ENCODE peak calls at places on chromosomes 3 and 15, in seven cellular contexts. One of them, this sample, is unnamed.

GRCh38 chr3:151926956-151927355 is 53.5 kb downstream of the SUCNR1 start:
- DNase-seq in midbrain: no peak
- DNase-seq in ovary: no peak
- DNase-seq in HTR-8/SVneo: no peak
- DNase-seq in tibial nerve: no peak
- DNase-seq in stimulated activated CD4-positive, alpha-beta T cell treated with anti-CD3 and anti-CD28 coated beads, TNF-alpha, amount 100 ng/mL, for 4 hours: no peak
- DNase-seq in T-helper 2 cell: no peak
- DNase-seq in this sample: peak

GRCh38 chr3:70519913-70520659 is 207.6 kb upstream of the MDFIC2 start:
- DNase-seq in midbrain: no peak
- DNase-seq in ovary: no peak
- DNase-seq in HTR-8/SVneo: no peak
- DNase-seq in tibial nerve: no peak
- DNase-seq in stimulated activated CD4-positive, alpha-beta T cell treated with anti-CD3 and anti-CD28 coated beads, TNF-alpha, amount 100 ng/mL, for 4 hours: no peak
- DNase-seq in T-helper 2 cell: no peak
- DNase-seq in this sample: no peak

GRCh38 chr3:128344046-128344368 is 122.7 kb downstream of the DNAJB8 start:
- DNase-seq in midbrain: no peak
- DNase-seq in ovary: no peak
- DNase-seq in HTR-8/SVneo: no peak
- DNase-seq in tibial nerve: no peak
- DNase-seq in stimulated activated CD4-positive, alpha-beta T cell treated with anti-CD3 and anti-CD28 coated beads, TNF-alpha, amount 100 ng/mL, for 4 hours: no peak
- DNase-seq in T-helper 2 cell: no peak
- DNase-seq in this sample: no peak

GRCh38 chr3:38458796-38459498 is 5.3 kb downstream of the ACVR2B start:
- DNase-seq in midbrain: no peak
- DNase-seq in ovary: peak
- DNase-seq in HTR-8/SVneo: peak
- DNase-seq in tibial nerve: no peak
- DNase-seq in stimulated activated CD4-positive, alpha-beta T cell treated with anti-CD3 and anti-CD28 coated beads, TNF-alpha, amount 100 ng/mL, for 4 hours: no peak
- DNase-seq in T-helper 2 cell: no peak
- DNase-seq in this sample: no peak

GRCh38 chr15:61459785-61460707 is 230.9 kb upstream of the RORA start:
- DNase-seq in midbrain: no peak
- DNase-seq in ovary: no peak
- DNase-seq in HTR-8/SVneo: no peak
- DNase-seq in tibial nerve: no peak
- DNase-seq in stimulated activated CD4-positive, alpha-beta T cell treated with anti-CD3 and anti-CD28 coated beads, TNF-alpha, amount 100 ng/mL, for 4 hours: no peak
- DNase-seq in T-helper 2 cell: no peak
- DNase-seq in this sample: peak

GRCh38 chr15:33618300-33618699 is 307.5 kb downstream of the RYR3 start:
- DNase-seq in midbrain: peak
- DNase-seq in ovary: no peak
- DNase-seq in HTR-8/SVneo: no peak
- DNase-seq in tibial nerve: no peak
- DNase-seq in stimulated activated CD4-positive, alpha-beta T cell treated with anti-CD3 and anti-CD28 coated beads, TNF-alpha, amount 100 ng/mL, for 4 hours: no peak
- DNase-seq in T-helper 2 cell: no peak
- DNase-seq in this sample: no peak

GRCh38 chr3:10981961-10982360 is 10.6 kb upstream of the SLC6A1 start:
- DNase-seq in midbrain: no peak
- DNase-seq in ovary: no peak
- DNase-seq in HTR-8/SVneo: no peak
- DNase-seq in tibial nerve: no peak
- DNase-seq in stimulated activated CD4-positive, alpha-beta T cell treated with anti-CD3 and anti-CD28 coated beads, TNF-alpha, amount 100 ng/mL, for 4 hours: no peak
- DNase-seq in T-helper 2 cell: no peak
- DNase-seq in this sample: no peak

GRCh38 chr15:99224815-99225214 is 24.6 kb downstream of the TTC23 start:
- DNase-seq in midbrain: no peak
- DNase-seq in ovary: no peak
- DNase-seq in HTR-8/SVneo: no peak
- DNase-seq in tibial nerve: no peak
- DNase-seq in stimulated activated CD4-positive, alpha-beta T cell treated with anti-CD3 and anti-CD28 coated beads, TNF-alpha, amount 100 ng/mL, for 4 hours: no peak
- DNase-seq in T-helper 2 cell: no peak
- DNase-seq in this sample: no peak

GRCh38 chr3:64918989-64919388 is 231.2 kb upstream of the ADAMTS9 start:
- DNase-seq in midbrain: no peak
- DNase-seq in ovary: no peak
- DNase-seq in HTR-8/SVneo: no peak
- DNase-seq in tibial nerve: no peak
- DNase-seq in stimulated activated CD4-positive, alpha-beta T cell treated with anti-CD3 and anti-CD28 coated beads, TNF-alpha, amount 100 ng/mL, for 4 hours: no peak
- DNase-seq in T-helper 2 cell: no peak
- DNase-seq in this sample: no peak

GRCh38 chr3:141578197-141578596 is 91.4 kb downstream of the RASA2 start:
- DNase-seq in midbrain: no peak
- DNase-seq in ovary: no peak
- DNase-seq in HTR-8/SVneo: no peak
- DNase-seq in tibial nerve: no peak
- DNase-seq in stimulated activated CD4-positive, alpha-beta T cell treated with anti-CD3 and anti-CD28 coated beads, TNF-alpha, amount 100 ng/mL, for 4 hours: no peak
- DNase-seq in T-helper 2 cell: no peak
- DNase-seq in this sample: peak

GRCh38 chr15:74870496-74871213 is 2.5 kb downstream of the SCAMP2 start:
- DNase-seq in midbrain: no peak
- DNase-seq in ovary: no peak
- DNase-seq in HTR-8/SVneo: no peak
- DNase-seq in tibial nerve: no peak
- DNase-seq in stimulated activated CD4-positive, alpha-beta T cell treated with anti-CD3 and anti-CD28 coated beads, TNF-alpha, amount 100 ng/mL, for 4 hours: no peak
- DNase-seq in T-helper 2 cell: no peak
- DNase-seq in this sample: no peak

GRCh38 chr15:65416845-65417416 is 5.8 kb downstream of the IGDCC4 start:
- DNase-seq in midbrain: peak
- DNase-seq in ovary: peak
- DNase-seq in HTR-8/SVneo: no peak
- DNase-seq in tibial nerve: no peak
- DNase-seq in stimulated activated CD4-positive, alpha-beta T cell treated with anti-CD3 and anti-CD28 coated beads, TNF-alpha, amount 100 ng/mL, for 4 hours: no peak
- DNase-seq in T-helper 2 cell: no peak
- DNase-seq in this sample: no peak

GRCh38 chr3:31132132-31132769 is 237.8 kb upstream of the GADL1 start:
- DNase-seq in midbrain: no peak
- DNase-seq in ovary: no peak
- DNase-seq in HTR-8/SVneo: peak
- DNase-seq in tibial nerve: no peak
- DNase-seq in stimulated activated CD4-positive, alpha-beta T cell treated with anti-CD3 and anti-CD28 coated beads, TNF-alpha, amount 100 ng/mL, for 4 hours: no peak
- DNase-seq in T-helper 2 cell: no peak
- DNase-seq in this sample: peak

GRCh38 chr3:57856675-57857074 is 100.6 kb downstream of the SLMAP start:
- DNase-seq in midbrain: no peak
- DNase-seq in ovary: no peak
- DNase-seq in HTR-8/SVneo: no peak
- DNase-seq in tibial nerve: no peak
- DNase-seq in stimulated activated CD4-positive, alpha-beta T cell treated with anti-CD3 and anti-CD28 coated beads, TNF-alpha, amount 100 ng/mL, for 4 hours: no peak
- DNase-seq in T-helper 2 cell: no peak
- DNase-seq in this sample: no peak

GRCh38 chr3:117404756-117405155 is 695.2 kb downstream of the TUSC7 start:
- DNase-seq in midbrain: no peak
- DNase-seq in ovary: no peak
- DNase-seq in HTR-8/SVneo: no peak
- DNase-seq in tibial nerve: no peak
- DNase-seq in stimulated activated CD4-positive, alpha-beta T cell treated with anti-CD3 and anti-CD28 coated beads, TNF-alpha, amount 100 ng/mL, for 4 hours: no peak
- DNase-seq in T-helper 2 cell: no peak
- DNase-seq in this sample: no peak

GRCh38 chr15:31177936-31178335 is 76.4 kb upstream of the TRPM1 start:
- DNase-seq in midbrain: no peak
- DNase-seq in ovary: no peak
- DNase-seq in HTR-8/SVneo: no peak
- DNase-seq in tibial nerve: no peak
- DNase-seq in stimulated activated CD4-positive, alpha-beta T cell treated with anti-CD3 and anti-CD28 coated beads, TNF-alpha, amount 100 ng/mL, for 4 hours: no peak
- DNase-seq in T-helper 2 cell: no peak
- DNase-seq in this sample: no peak

GRCh38 chr3:97937205-97937604 is 35.0 kb downstream of the RIOX2 start:
- DNase-seq in midbrain: no peak
- DNase-seq in ovary: no peak
- DNase-seq in HTR-8/SVneo: no peak
- DNase-seq in tibial nerve: no peak
- DNase-seq in stimulated activated CD4-positive, alpha-beta T cell treated with anti-CD3 and anti-CD28 coated beads, TNF-alpha, amount 100 ng/mL, for 4 hours: no peak
- DNase-seq in T-helper 2 cell: no peak
- DNase-seq in this sample: no peak

GRCh38 chr3:45943207-45943846 is at the start of gene CXCR6:
- DNase-seq in midbrain: no peak
- DNase-seq in ovary: no peak
- DNase-seq in HTR-8/SVneo: no peak
- DNase-seq in tibial nerve: no peak
- DNase-seq in stimulated activated CD4-positive, alpha-beta T cell treated with anti-CD3 and anti-CD28 coated beads, TNF-alpha, amount 100 ng/mL, for 4 hours: no peak
- DNase-seq in T-helper 2 cell: peak
- DNase-seq in this sample: no peak

GRCh38 chr3:42996633-42997075 is 17.5 kb downstream of the GASK1A start:
- DNase-seq in midbrain: peak
- DNase-seq in ovary: no peak
- DNase-seq in HTR-8/SVneo: no peak
- DNase-seq in tibial nerve: no peak
- DNase-seq in stimulated activated CD4-positive, alpha-beta T cell treated with anti-CD3 and anti-CD28 coated beads, TNF-alpha, amount 100 ng/mL, for 4 hours: no peak
- DNase-seq in T-helper 2 cell: no peak
- DNase-seq in this sample: no peak

GRCh38 chr15:41879321-41879845 is 14.5 kb downstream of the SPTBN5 start:
- DNase-seq in midbrain: no peak
- DNase-seq in ovary: no peak
- DNase-seq in HTR-8/SVneo: no peak
- DNase-seq in tibial nerve: no peak
- DNase-seq in stimulated activated CD4-positive, alpha-beta T cell treated with anti-CD3 and anti-CD28 coated beads, TNF-alpha, amount 100 ng/mL, for 4 hours: no peak
- DNase-seq in T-helper 2 cell: no peak
- DNase-seq in this sample: no peak

GRCh38 chr15:39874890-39875549 is 45.0 kb downstream of the GPR176 start:
- DNase-seq in midbrain: peak
- DNase-seq in ovary: no peak
- DNase-seq in HTR-8/SVneo: peak
- DNase-seq in tibial nerve: no peak
- DNase-seq in stimulated activated CD4-positive, alpha-beta T cell treated with anti-CD3 and anti-CD28 coated beads, TNF-alpha, amount 100 ng/mL, for 4 hours: no peak
- DNase-seq in T-helper 2 cell: no peak
- DNase-seq in this sample: no peak

GRCh38 chr3:135057996-135058395 is 262.9 kb downstream of the EPHB1 start:
- DNase-seq in midbrain: no peak
- DNase-seq in ovary: no peak
- DNase-seq in HTR-8/SVneo: no peak
- DNase-seq in tibial nerve: no peak
- DNase-seq in stimulated activated CD4-positive, alpha-beta T cell treated with anti-CD3 and anti-CD28 coated beads, TNF-alpha, amount 100 ng/mL, for 4 hours: no peak
- DNase-seq in T-helper 2 cell: no peak
- DNase-seq in this sample: no peak

GRCh38 chr3:144968951-144969350 is 997.3 kb downstream of the DIPK2A start:
- DNase-seq in midbrain: no peak
- DNase-seq in ovary: no peak
- DNase-seq in HTR-8/SVneo: no peak
- DNase-seq in tibial nerve: no peak
- DNase-seq in stimulated activated CD4-positive, alpha-beta T cell treated with anti-CD3 and anti-CD28 coated beads, TNF-alpha, amount 100 ng/mL, for 4 hours: no peak
- DNase-seq in T-helper 2 cell: no peak
- DNase-seq in this sample: no peak

GRCh38 chr3:180059351-180059750 is 22.6 kb upstream of the PEX5L start:
- DNase-seq in midbrain: no peak
- DNase-seq in ovary: no peak
- DNase-seq in HTR-8/SVneo: no peak
- DNase-seq in tibial nerve: no peak
- DNase-seq in stimulated activated CD4-positive, alpha-beta T cell treated with anti-CD3 and anti-CD28 coated beads, TNF-alpha, amount 100 ng/mL, for 4 hours: no peak
- DNase-seq in T-helper 2 cell: no peak
- DNase-seq in this sample: no peak

GRCh38 chr3:98690876-98691275 is 72.3 kb upstream of the ST3GAL6 start:
- DNase-seq in midbrain: no peak
- DNase-seq in ovary: no peak
- DNase-seq in HTR-8/SVneo: no peak
- DNase-seq in tibial nerve: no peak
- DNase-seq in stimulated activated CD4-positive, alpha-beta T cell treated with anti-CD3 and anti-CD28 coated beads, TNF-alpha, amount 100 ng/mL, for 4 hours: no peak
- DNase-seq in T-helper 2 cell: no peak
- DNase-seq in this sample: no peak

GRCh38 chr3:104437131-104437750 is 929.5 kb upstream of the ALCAM start:
- DNase-seq in midbrain: peak
- DNase-seq in ovary: no peak
- DNase-seq in HTR-8/SVneo: peak
- DNase-seq in tibial nerve: no peak
- DNase-seq in stimulated activated CD4-positive, alpha-beta T cell treated with anti-CD3 and anti-CD28 coated beads, TNF-alpha, amount 100 ng/mL, for 4 hours: no peak
- DNase-seq in T-helper 2 cell: no peak
- DNase-seq in this sample: peak

GRCh38 chr15:91302588-91303439 is 202.8 kb downstream of the SV2B start:
- DNase-seq in midbrain: peak
- DNase-seq in ovary: peak
- DNase-seq in HTR-8/SVneo: peak
- DNase-seq in tibial nerve: no peak
- DNase-seq in stimulated activated CD4-positive, alpha-beta T cell treated with anti-CD3 and anti-CD28 coated beads, TNF-alpha, amount 100 ng/mL, for 4 hours: no peak
- DNase-seq in T-helper 2 cell: no peak
- DNase-seq in this sample: peak

GRCh38 chr3:16412192-16412808 is 101.2 kb downstream of the RFTN1 start:
- DNase-seq in midbrain: no peak
- DNase-seq in ovary: no peak
- DNase-seq in HTR-8/SVneo: no peak
- DNase-seq in tibial nerve: no peak
- DNase-seq in stimulated activated CD4-positive, alpha-beta T cell treated with anti-CD3 and anti-CD28 coated beads, TNF-alpha, amount 100 ng/mL, for 4 hours: no peak
- DNase-seq in T-helper 2 cell: no peak
- DNase-seq in this sample: no peak

GRCh38 chr3:66532160-66532587 is 31.4 kb upstream of the LRIG1 start:
- DNase-seq in midbrain: no peak
- DNase-seq in ovary: no peak
- DNase-seq in HTR-8/SVneo: no peak
- DNase-seq in tibial nerve: no peak
- DNase-seq in stimulated activated CD4-positive, alpha-beta T cell treated with anti-CD3 and anti-CD28 coated beads, TNF-alpha, amount 100 ng/mL, for 4 hours: no peak
- DNase-seq in T-helper 2 cell: no peak
- DNase-seq in this sample: no peak

GRCh38 chr3:30310251-30310954 is 296.0 kb upstream of the TGFBR2 start:
- DNase-seq in midbrain: no peak
- DNase-seq in ovary: no peak
- DNase-seq in HTR-8/SVneo: no peak
- DNase-seq in tibial nerve: no peak
- DNase-seq in stimulated activated CD4-positive, alpha-beta T cell treated with anti-CD3 and anti-CD28 coated beads, TNF-alpha, amount 100 ng/mL, for 4 hours: no peak
- DNase-seq in T-helper 2 cell: no peak
- DNase-seq in this sample: no peak

GRCh38 chr15:39741258-39741657 is 41.4 kb downstream of the FSIP1 start:
- DNase-seq in midbrain: no peak
- DNase-seq in ovary: no peak
- DNase-seq in HTR-8/SVneo: no peak
- DNase-seq in tibial nerve: no peak
- DNase-seq in stimulated activated CD4-positive, alpha-beta T cell treated with anti-CD3 and anti-CD28 coated beads, TNF-alpha, amount 100 ng/mL, for 4 hours: no peak
- DNase-seq in T-helper 2 cell: no peak
- DNase-seq in this sample: no peak

GRCh38 chr3:16288664-16289063 is 23.7 kb downstream of the OXNAD1 start:
- DNase-seq in midbrain: no peak
- DNase-seq in ovary: no peak
- DNase-seq in HTR-8/SVneo: no peak
- DNase-seq in tibial nerve: no peak
- DNase-seq in stimulated activated CD4-positive, alpha-beta T cell treated with anti-CD3 and anti-CD28 coated beads, TNF-alpha, amount 100 ng/mL, for 4 hours: no peak
- DNase-seq in T-helper 2 cell: no peak
- DNase-seq in this sample: no peak

GRCh38 chr3:47024932-47025331 is 45.5 kb downstream of the NBEAL2 start:
- DNase-seq in midbrain: no peak
- DNase-seq in ovary: no peak
- DNase-seq in HTR-8/SVneo: no peak
- DNase-seq in tibial nerve: no peak
- DNase-seq in stimulated activated CD4-positive, alpha-beta T cell treated with anti-CD3 and anti-CD28 coated beads, TNF-alpha, amount 100 ng/mL, for 4 hours: no peak
- DNase-seq in T-helper 2 cell: no peak
- DNase-seq in this sample: no peak

GRCh38 chr3:177441813-177442646 is 244.7 kb upstream of the TBL1XR1 start:
- DNase-seq in midbrain: no peak
- DNase-seq in ovary: no peak
- DNase-seq in HTR-8/SVneo: no peak
- DNase-seq in tibial nerve: no peak
- DNase-seq in stimulated activated CD4-positive, alpha-beta T cell treated with anti-CD3 and anti-CD28 coated beads, TNF-alpha, amount 100 ng/mL, for 4 hours: no peak
- DNase-seq in T-helper 2 cell: no peak
- DNase-seq in this sample: no peak